ENCODE peak calls at places on chromosome 15, in four cellular contexts. G is GM13977, Q is Kasumi-1, M is suprapubic skin. N is an unnamed sample.

GRCh38 chr15:72182673-72183072 is 14.9 kb downstream of the GRAMD2A start:
- DNase-seq in G (no peak), Q (no peak), M (no peak), N (no peak)

GRCh38 chr15:101022876-101023275 is 103.7 kb downstream of the LRRK1 start:
- DNase-seq in G (no peak), Q (no peak), M (no peak), N (no peak)

GRCh38 chr15:67917636-67918035 is 77.8 kb upstream of the RNU6-1 start:
- DNase-seq in G (no peak), Q (no peak), M (no peak), N (no peak)

GRCh38 chr15:29337156-29337959 is 67.7 kb upstream of the NSMCE3 start:
- DNase-seq in G (no peak), Q (no peak), M (no peak), N (no peak)

GRCh38 chr15:31255732-31256384 is 70.8 kb upstream of the KLF13 start:
- DNase-seq in G (peak; percentile 68), Q (no peak), M (no peak), N (peak; percentile 69)

GRCh38 chr15:85688703-85689102 is 106.0 kb downstream of the KLHL25 start:
- DNase-seq in G (no peak), Q (peak; percentile 40), M (no peak), N (no peak)

GRCh38 chr15:84737005-84737404 is 11.4 kb upstream of the ZNF592 start:
- DNase-seq in G (no peak), Q (no peak), M (no peak), N (no peak)

GRCh38 chr15:100723323-100723801 is 121.0 kb downstream of the ASB7 start:
- DNase-seq in G (no peak), Q (no peak), M (no peak), N (peak; percentile 1)

GRCh38 chr15:93121994-93122910 is 33.2 kb upstream of the RGMA start:
- DNase-seq in G (no peak), Q (no peak), M (no peak), N (no peak)

GRCh38 chr15:88218557-88219214 is 37.9 kb downstream of the NTRK3 start:
- DNase-seq in G (no peak), Q (no peak), M (no peak), N (no peak)